ENCODE peak calls at places on chromosome 13, in five cellular contexts. X, F, U, S and B are unnamed samples.

GRCh38 chr13:112325142-112325808 is 50.9 kb upstream of the SPACA7 start:
- DNase-seq in F (no peak), S (no peak), U (no peak), X (no peak), B (no peak)

GRCh38 chr13:42832341-42833153 is 51.2 kb downstream of the FAM216B start:
- DNase-seq in U (no peak), F (peak), X (peak), S (no peak), B (no peak)

GRCh38 chr13:77918391-77919261 is at the start of gene EDNRB:
- DNase-seq in U (peak), S (no peak), F (peak), X (peak), B (no peak)

GRCh38 chr13:21913010-21913409 is 242.1 kb downstream of the FGF9 start:
- DNase-seq in U (no peak), F (peak), S (no peak), X (no peak), B (no peak)

GRCh38 chr13:104650426-104650825 is 1584.2 kb upstream of the SLC10A2 start:
- DNase-seq in U (no peak), S (no peak), X (no peak), F (no peak), B (no peak)

GRCh38 chr13:102799544-102800144 is 725 bp downstream of the BIVM start:
- DNase-seq in F (peak), U (no peak), X (peak), S (peak), B (no peak)

GRCh38 chr13:38180670-38181069 is 169.0 kb upstream of the UFM1 start:
- DNase-seq in F (no peak), S (no peak), X (no peak), U (no peak), B (no peak)

GRCh38 chr13:97067342-97067895 is 73.1 kb upstream of the OXGR1 start:
- DNase-seq in U (no peak), S (no peak), F (no peak), X (no peak), B (no peak)

GRCh38 chr13:73224708-73225107 is 165.9 kb downstream of the KLF5 start:
- DNase-seq in F (peak), U (no peak), S (peak), X (no peak), B (no peak)

GRCh38 chr13:91572439-91572838 is 174.0 kb downstream of the GPC5 start:
- DNase-seq in U (no peak), X (no peak), S (no peak), F (peak), B (no peak)

GRCh38 chr13:99125335-99125915 is 75.2 kb upstream of the UBAC2 start:
- DNase-seq in F (no peak), S (no peak), U (no peak), X (no peak), B (no peak)

GRCh38 chr13:87684850-87685735 is 13.9 kb downstream of the SLITRK5 start:
- DNase-seq in U (no peak), S (no peak), X (no peak), F (no peak), B (no peak)

GRCh38 chr13:87123987-87124784 is 547.0 kb upstream of the SLITRK5 start:
- DNase-seq in X (no peak), F (peak), U (no peak), S (no peak), B (peak)

GRCh38 chr13:93723316-93723715 is 496.7 kb downstream of the GPC6 start:
- DNase-seq in X (no peak), U (no peak), S (no peak), F (peak), B (no peak)

GRCh38 chr13:76885203-76886004 is 801 bp downstream of the KCTD12 start:
- DNase-seq in X (peak), U (peak), S (peak), F (peak), B (no peak)

GRCh38 chr13:95155093-95155492 is 146.2 kb downstream of the ABCC4 start:
- DNase-seq in X (no peak), S (no peak), F (no peak), U (no peak), B (no peak)

GRCh38 chr13:44396963-44397580 is 23.4 kb downstream of the SERP2 start:
- DNase-seq in F (peak), X (no peak), U (peak), S (no peak), B (no peak)

GRCh38 chr13:39321578-39321977 is 281.4 kb downstream of the LHFPL6 start:
- DNase-seq in X (no peak), F (peak), U (no peak), S (no peak), B (no peak)

GRCh38 chr13:69324109-69324886 is 783.3 kb upstream of the ATXN8OS start:
- DNase-seq in U (no peak), F (no peak), X (no peak), S (no peak), B (no peak)

GRCh38 chr13:60509601-60510386 is 112.8 kb downstream of the TDRD3 start:
- DNase-seq in F (peak), S (no peak), U (no peak), X (no peak), B (no peak)

GRCh38 chr13:98930014-98930625 is 47.7 kb downstream of the DOCK9 start:
- DNase-seq in X (no peak), S (peak), U (no peak), F (no peak), B (no peak)

GRCh38 chr13:86109107-86109506 is 309.9 kb upstream of the SLITRK6 start:
- DNase-seq in F (no peak), X (no peak), U (no peak), S (no peak), B (no peak)

GRCh38 chr13:48210178-48210577 is 22.8 kb upstream of the ITM2B start:
- DNase-seq in S (no peak), F (peak), X (no peak), U (no peak), B (peak)

GRCh38 chr13:111469916-111470506 is 149.6 kb downstream of the TEX29 start:
- DNase-seq in X (no peak), S (no peak), F (no peak), U (no peak), B (no peak)

GRCh38 chr13:81048026-81048461 is 707.1 kb upstream of the SPRY2 start:
- DNase-seq in X (no peak), U (no peak), S (no peak), F (no peak), B (no peak)

GRCh38 chr13:51032831-51033230 is 78.2 kb downstream of the C13orf42 start:
- DNase-seq in F (no peak), S (no peak), U (no peak), X (no peak), B (no peak)

GRCh38 chr13:100646030-100646673 is 28.4 kb downstream of the TMTC4 start:
- DNase-seq in S (no peak), X (no peak), F (peak), U (no peak), B (no peak)

GRCh38 chr13:43057653-43058317 is 34.4 kb downstream of the DNAJC15 start:
- DNase-seq in U (no peak), X (no peak), F (no peak), S (peak), B (no peak)

GRCh38 chr13:30847697-30848307 is 58.3 kb upstream of the MEDAG start:
- DNase-seq in S (no peak), U (peak), X (no peak), F (peak), B (no peak)

GRCh38 chr13:44117351-44117750 is 237.6 kb downstream of the LACC1 start:
- DNase-seq in S (no peak), F (peak), U (no peak), X (no peak), B (no peak)

GRCh38 chr13:113078895-113079720 is 26.5 kb upstream of the F7 start:
- DNase-seq in S (no peak), F (no peak), X (no peak), U (no peak), B (no peak)

GRCh38 chr13:94674609-94675348 is 37.6 kb downstream of the SOX21 start:
- DNase-seq in F (peak), U (no peak), X (peak), S (peak), B (peak)

GRCh38 chr13:90867336-90867683 is 480.2 kb upstream of the MIR17HG start:
- DNase-seq in X (peak), S (no peak), F (peak), U (no peak), B (peak)

GRCh38 chr13:109010912-109011311 is 381.5 kb downstream of the MYO16 start:
- DNase-seq in F (no peak), U (no peak), S (no peak), X (no peak), B (no peak)

GRCh38 chr13:43232144-43232840 is 208.9 kb downstream of the DNAJC15 start:
- DNase-seq in U (no peak), F (no peak), S (no peak), X (no peak), B (no peak)

DNA sequence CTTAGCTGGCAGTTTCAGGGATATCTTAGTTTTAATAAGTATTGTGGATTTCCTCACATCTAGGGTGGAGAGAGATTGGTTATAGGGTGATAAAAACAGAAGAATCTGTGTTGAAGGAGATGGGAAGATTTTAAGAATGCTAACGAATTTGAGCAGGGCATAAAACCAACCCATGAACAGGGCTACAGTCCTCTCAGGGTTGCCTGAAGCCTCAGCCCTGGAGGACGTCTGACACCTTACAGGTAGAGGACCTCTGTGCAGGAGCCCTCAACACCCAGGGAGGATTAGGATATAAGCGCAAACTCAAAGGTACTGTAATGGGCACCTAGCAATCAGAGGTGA is 461 bp upstream of the WASF3 start:
- DNase-seq in U (no peak), F (no peak), S (no peak), X (no peak), B (peak)
- H3K4me3 ChIP-seq in U (peak), F (peak), S (no peak), X (peak), B (peak)

GRCh38 chr13:24233351-24233901 is 72.9 kb downstream of the SPATA13 start:
- DNase-seq in X (no peak), F (peak), S (no peak), U (no peak), B (no peak)
- H3K4me3 ChIP-seq in X (no peak), F (peak), S (no peak), U (peak), B (no peak)

GRCh38 chr13:26941345-26942174 is 181.0 kb upstream of the GPR12 start:
- DNase-seq in U (no peak), X (no peak), S (no peak), F (peak), B (no peak)
- H3K4me3 ChIP-seq in U (no peak), X (no peak), S (no peak), F (no peak), B (no peak)

DNA sequence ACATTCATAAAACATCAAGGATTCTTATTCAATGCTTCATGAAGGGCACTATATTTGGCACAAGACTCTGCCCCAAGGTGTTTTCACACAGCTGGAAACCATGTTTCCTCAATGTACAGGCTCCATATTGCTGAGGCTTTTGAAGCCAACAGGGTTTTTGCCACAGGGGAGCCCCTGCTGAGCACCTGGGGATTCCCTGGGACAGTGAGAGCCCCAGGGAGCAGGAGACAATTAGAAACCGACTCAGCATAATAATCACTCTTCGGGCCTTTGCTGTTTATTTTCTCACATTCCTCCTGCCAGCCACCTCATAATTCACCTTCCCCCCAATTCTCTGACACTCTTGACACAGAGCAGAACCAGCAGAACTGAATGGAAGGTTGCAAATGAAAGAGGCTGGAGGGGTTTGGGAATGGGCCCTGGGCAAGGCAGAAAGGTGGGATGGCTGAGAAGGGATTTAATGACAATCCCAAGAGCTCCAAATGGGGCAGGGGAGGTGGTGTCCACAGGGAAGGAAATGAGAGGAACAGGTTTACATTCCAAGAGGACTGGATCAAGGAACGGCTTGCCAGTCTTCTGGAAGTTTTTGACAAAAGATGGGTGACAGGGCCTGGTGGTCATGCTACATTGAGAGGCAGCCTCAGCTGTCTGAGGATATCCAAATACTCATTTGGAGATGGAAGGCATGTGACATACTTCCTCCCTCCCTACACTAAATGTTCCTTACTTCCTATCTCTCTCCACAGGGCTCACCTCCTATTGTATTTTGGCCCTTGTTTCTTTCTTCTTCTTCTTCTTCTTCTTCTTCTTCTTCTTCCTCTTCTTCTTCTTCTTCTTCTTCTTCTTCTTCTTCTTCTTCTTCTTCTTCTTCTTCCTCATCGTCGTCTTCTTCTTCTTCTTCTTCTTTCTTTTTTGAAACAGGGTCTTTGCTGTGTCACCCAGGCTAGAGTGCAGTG is 72.1 kb upstream of the POMP start:
- DNase-seq in S (no peak), U (no peak), F (no peak), X (no peak), B (no peak)
- H3K4me3 ChIP-seq in S (no peak), U (no peak), F (no peak), X (no peak), B (no peak)

DNA sequence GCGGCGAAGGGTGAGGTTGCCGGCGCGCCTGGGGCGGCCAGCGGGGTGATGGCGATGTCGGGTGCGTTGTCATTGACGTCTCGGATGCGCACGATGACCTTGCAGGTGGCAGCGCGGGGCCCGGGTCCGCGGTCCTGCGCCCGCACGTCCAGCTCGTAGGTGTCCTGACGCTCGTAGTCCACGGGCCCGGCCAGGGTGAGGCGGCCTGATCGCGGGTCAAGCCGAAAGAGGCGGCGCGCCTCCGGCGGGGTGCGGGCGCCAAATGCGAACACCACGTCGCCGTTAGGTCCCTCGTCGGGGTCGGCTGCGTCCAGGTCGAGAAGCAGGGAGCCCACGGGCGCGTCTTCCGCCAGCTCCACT is 1.1 kb downstream of the PCDH8 start:
- DNase-seq in U (no peak), S (no peak), X (no peak), F (no peak), B (no peak)
- H3K4me3 ChIP-seq in U (no peak), S (no peak), X (no peak), F (no peak), B (no peak)

DNA sequence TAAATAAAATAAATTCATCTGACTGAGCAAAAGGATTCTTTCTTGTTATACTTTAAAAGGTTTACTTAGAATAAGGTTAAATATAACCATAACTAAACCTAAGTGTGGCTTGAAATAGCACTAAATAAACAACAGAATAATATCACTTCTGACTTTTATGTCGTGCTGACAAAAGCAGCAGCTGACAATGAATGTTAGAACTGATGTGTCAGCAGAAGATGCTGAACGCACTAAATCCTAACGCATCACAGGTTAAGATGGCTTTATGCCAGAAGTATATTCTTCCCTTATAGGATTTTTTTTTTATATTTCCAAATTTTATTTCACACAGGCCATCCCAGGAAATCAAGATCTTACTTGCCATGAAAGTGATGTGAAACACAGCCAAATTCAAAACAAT is 558.3 kb upstream of the NBEA start:
- DNase-seq in F (no peak), X (no peak), U (no peak), S (no peak), B (no peak)
- H3K4me3 ChIP-seq in F (no peak), X (no peak), U (no peak), S (no peak), B (no peak)